ENCODE peak calls at places on chromosomes 16 and 17, in seven cellular contexts. O is A549, K is HCT116, S is GM12878, I is K562, E is HepG2, C is H1. V is an unnamed sample.

GRCh38 chr16:48958681-48959080 is 323.0 kb downstream of the CBLN1 start:
- DNase-seq in O (no peak), E (no peak), S (no peak), I (no peak), C (no peak), K (no peak), V (peak; percentile 64)

GRCh38 chr17:45702666-45703266 is 81.4 kb upstream of the CRHR1 start:
- DNase-seq in E (no peak), S (no peak), I (no peak), C (no peak), K (no peak), O (peak; percentile 37), V (peak; percentile 23)

GRCh38 chr16:14309906-14310305 is 238.8 kb downstream of the MRTFB start:
- DNase-seq in I (no peak), E (no peak), S (no peak), C (no peak), K (no peak), O (peak; percentile 73), V (peak; percentile 79)

GRCh38 chr17:65586899-65587298 is 25.5 kb upstream of the AXIN2 start:
- DNase-seq in S (no peak), I (no peak), E (no peak), K (no peak), O (no peak), C (no peak), V (no peak)

GRCh38 chr16:31710134-31710533 is 163.5 kb upstream of the ZNF267 start:
- DNase-seq in K (no peak), I (no peak), O (no peak), S (no peak), E (no peak), C (no peak), V (no peak)

GRCh38 chr16:64773638-64774037 is 348.2 kb downstream of the CDH11 start:
- DNase-seq in S (no peak), O (no peak), K (no peak), E (no peak), C (no peak), I (no peak), V (no peak)

GRCh38 chr16:17271687-17272086 is 199.1 kb downstream of the XYLT1 start:
- DNase-seq in C (no peak), E (no peak), O (no peak), K (no peak), I (no peak), S (no peak), V (peak; percentile 8)

GRCh38 chr17:77846531-77847085 is 111.9 kb upstream of the TNRC6C start:
- DNase-seq in C (no peak), E (no peak), S (no peak), I (no peak), K (no peak), O (no peak), V (no peak)

GRCh38 chr17:31575043-31575442 is 183.6 kb downstream of the RAB11FIP4 start:
- DNase-seq in C (no peak), I (no peak), S (no peak), O (no peak), E (no peak), K (no peak), V (no peak)

GRCh38 chr17:40561871-40562611 is 3.2 kb downstream of the CCR7 start:
- DNase-seq in E (no peak), C (no peak), K (no peak), I (no peak), S (peak; percentile 78), O (peak; percentile 39), V (no peak)

GRCh38 chr16:12868169-12868568 is 33.2 kb upstream of the SHISA9 start:
- DNase-seq in K (no peak), O (no peak), E (no peak), C (no peak), S (no peak), I (no peak), V (no peak)

GRCh38 chr17:83199500-83200201 is 120.2 kb downstream of the METRNL start:
- DNase-seq in K (no peak), E (no peak), S (no peak), I (no peak), C (no peak), O (no peak), V (peak; percentile 49)

GRCh38 chr17:36761203-36761945 is 160.0 kb downstream of the MRM1 start:
- DNase-seq in C (no peak), E (no peak), K (no peak), I (no peak), S (no peak), O (no peak), V (no peak)

GRCh38 chr17:65559802-65560627 is 1.4 kb downstream of the AXIN2 start:
- DNase-seq in I (peak; percentile 51), O (no peak), C (peak; percentile 73), K (no peak), S (no peak), E (peak; percentile 81), V (no peak)

GRCh38 chr16:9258423-9259051 is 167.1 kb downstream of the HAPSTR1 start:
- DNase-seq in C (peak; percentile 83), O (peak; percentile 52), I (peak; percentile 49), S (no peak), K (peak; percentile 34), E (peak; percentile 44), V (peak; percentile 1)

GRCh38 chr16:57799619-57800212 is 2.6 kb downstream of the KIFC3 start:
- DNase-seq in K (no peak), I (no peak), C (no peak), E (no peak), O (no peak), S (no peak), V (no peak)

GRCh38 chr17:39118674-39119419 is 32.6 kb downstream of the PLXDC1 start:
- DNase-seq in S (peak; percentile 84), O (no peak), I (no peak), C (no peak), K (no peak), E (no peak), V (no peak)

GRCh38 chr17:39125143-39125875 is 26.1 kb downstream of the PLXDC1 start:
- DNase-seq in K (no peak), S (no peak), C (no peak), I (no peak), E (no peak), O (no peak), V (no peak)

GRCh38 chr17:39123627-39124026 is 27.8 kb downstream of the PLXDC1 start:
- DNase-seq in K (no peak), O (no peak), E (no peak), C (no peak), S (no peak), I (no peak), V (no peak)

GRCh38 chr17:39122982-39123381 is 28.5 kb downstream of the PLXDC1 start:
- DNase-seq in C (no peak), E (no peak), I (no peak), K (no peak), S (no peak), O (no peak), V (no peak)
- TF ChIP-seq CEBPB in C (no peak), E (no peak), I (no peak), K (no peak), S (no peak), O (no peak), V (no peak)

DNA sequence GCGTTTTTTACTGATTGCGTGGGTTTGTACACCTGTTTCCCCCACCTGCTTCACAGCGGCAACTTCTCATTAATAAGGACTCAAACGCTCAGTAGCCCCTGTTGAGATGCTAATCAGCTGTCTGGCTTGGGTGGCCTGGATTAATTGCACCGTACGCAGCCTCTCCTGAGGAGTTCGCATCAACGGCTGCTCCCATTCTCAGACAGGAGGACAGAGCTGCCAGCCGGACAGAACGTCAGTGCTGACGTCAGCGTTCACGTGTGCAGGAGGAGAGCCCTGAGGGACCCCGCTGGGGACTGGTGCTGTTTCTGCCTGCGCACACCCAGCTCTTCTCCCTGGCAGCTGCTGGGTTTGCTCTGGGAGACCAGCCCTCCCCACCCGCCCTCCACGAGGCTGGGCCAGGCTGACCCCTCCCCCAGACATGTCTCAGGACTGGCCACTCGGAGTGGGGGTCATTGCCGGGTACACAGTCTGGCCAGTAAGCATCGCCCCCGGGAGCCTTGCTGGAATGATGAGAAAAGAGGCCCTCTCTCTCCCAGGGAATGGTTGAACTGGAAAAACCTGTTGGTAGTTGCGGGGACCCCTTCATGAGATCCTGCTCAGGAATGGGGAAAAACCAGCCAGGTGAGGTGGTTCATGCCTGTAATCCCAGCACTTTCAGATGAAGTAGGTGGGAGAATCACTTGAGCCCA is 5.7 kb upstream of the BANP start:
- DNase-seq in K (peak; percentile 90), O (peak; percentile 50), I (no peak), E (no peak), C (no peak), S (no peak), V (peak; percentile 83)
- TF ChIP-seq CEBPB in K (no peak), O (no peak), I (no peak), E (no peak), C (no peak), S (no peak), V (no peak)

DNA sequence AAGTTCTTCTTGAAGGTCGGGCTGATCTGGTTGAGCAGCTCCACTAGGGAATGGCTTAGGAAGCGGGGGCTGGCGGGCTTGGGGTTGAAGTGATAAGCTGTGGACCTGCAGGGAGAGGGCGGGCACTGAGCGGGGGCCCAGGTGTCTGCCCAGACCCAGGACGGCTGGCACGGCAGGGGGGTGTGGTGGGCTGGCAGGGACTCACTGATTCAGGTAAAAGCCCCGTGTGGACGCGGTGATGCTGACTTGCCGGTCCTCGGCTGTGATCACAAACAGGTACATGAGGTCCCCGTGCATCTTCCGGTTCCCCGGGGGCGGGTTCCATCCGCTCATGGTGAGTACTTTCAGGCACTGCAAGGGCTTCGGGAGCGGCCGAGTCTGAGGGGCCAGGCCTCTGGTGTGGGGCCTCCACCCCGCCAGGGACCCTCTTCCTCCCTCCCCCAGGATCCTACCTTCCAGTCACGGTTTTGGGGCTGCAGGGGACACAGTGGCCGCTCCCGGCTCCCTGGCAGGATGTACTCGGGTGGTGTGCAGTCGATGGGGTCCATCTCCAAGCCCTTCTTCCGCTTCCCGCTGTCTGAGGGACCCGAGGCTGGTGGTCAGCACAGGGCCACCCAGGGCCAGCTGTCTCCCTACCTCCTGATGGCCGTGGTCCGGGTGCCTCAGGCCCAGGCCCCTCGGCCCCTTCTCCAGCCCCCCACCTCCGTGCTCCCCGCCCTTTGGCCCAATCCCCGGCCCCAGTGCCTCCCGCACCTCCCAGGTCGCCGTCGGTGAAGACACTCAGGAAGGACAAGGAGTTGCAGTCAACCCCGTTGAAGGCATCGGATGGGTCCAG is 10.2 kb downstream of the CLUH start:
- DNase-seq in C (no peak), O (no peak), K (no peak), S (no peak), I (no peak), E (no peak), V (no peak)
- TF ChIP-seq CEBPB in C (no peak), O (no peak), K (no peak), S (no peak), I (no peak), E (no peak), V (no peak)

DNA sequence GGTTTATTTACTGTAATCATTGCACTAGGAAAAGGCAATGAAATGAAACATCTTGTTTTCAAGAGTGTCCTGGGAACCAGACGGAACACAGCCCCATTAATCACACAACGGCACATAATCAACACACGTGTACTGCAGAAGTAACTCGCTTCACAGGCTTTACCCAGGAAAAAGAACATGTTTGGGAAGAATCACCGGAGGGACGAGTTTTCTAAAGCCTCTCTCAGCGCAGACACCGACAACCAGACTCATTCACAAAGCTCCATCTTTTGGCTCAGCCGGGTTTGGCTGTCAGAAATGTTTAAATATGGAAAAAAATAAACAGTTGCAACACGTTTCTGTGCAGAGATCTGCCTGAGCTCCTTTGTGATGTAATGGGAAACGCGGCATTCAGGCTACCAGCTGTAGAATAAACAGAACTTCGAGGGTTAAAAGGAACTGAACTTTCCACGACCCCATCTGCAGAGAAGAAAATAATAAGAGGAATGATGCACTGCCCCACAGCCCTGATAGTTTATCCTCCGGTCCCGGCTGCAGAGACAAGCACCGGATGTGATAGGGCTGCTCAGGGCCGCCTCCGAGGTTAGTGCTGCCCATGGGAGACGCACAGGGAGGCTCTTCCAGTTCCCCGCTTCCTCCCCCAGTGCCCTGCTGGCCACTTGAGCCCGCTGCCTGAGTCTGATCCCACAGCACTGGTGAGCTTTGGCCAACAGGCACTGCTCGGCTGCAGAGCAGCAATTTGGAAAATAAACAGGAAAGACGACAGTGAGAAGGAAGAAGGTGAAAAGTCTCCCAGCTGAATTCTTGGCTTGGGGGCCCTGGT is 119.8 kb downstream of the HIC1 start:
- DNase-seq in K (no peak), S (no peak), I (no peak), O (peak; percentile 62), C (no peak), E (peak; percentile 94), V (peak; percentile 99)
- TF ChIP-seq CEBPB in K (no peak), S (no peak), I (no peak), O (no peak), C (no peak), E (peak; percentile 88), V (peak; percentile 94)